ENCODE peak calls at places on chromosomes 16 and 17, in seven cellular contexts. W is CD8-positive, alpha-beta T cell; A is GM23248; X is lower lobe of right lung; T is bronchial epithelial cell; E is iPS DF 6.9; N is tibial artery. V is an unnamed sample. For H3K27me3, the result is how much of the 10 kb centered on the place peaks cover.

GRCh38 chr17:29131814-29132682 is 48.1 kb downstream of the MYO18A start:
- DNase-seq in X (no peak), A (peak), E (no peak), N (peak), W (no peak), T (no peak), V (peak)

GRCh38 chr17:45440161-45440859 is 7.6 kb upstream of the ARHGAP27 start:
- DNase-seq in T (peak), A (peak), E (no peak), N (no peak), W (no peak), X (no peak), V (no peak)

GRCh38 chr16:87897563-87898505 is 28.5 kb upstream of the SLC7A5 start:
- DNase-seq in A (no peak), T (no peak), W (no peak), E (no peak), N (no peak), X (no peak), V (no peak)

GRCh38 chr17:44779211-44780025 is 20.6 kb downstream of the ADAM11 start:
- DNase-seq in E (no peak), N (peak), W (peak), X (peak), A (peak), T (peak), V (peak)

GRCh38 chr16:68091604-68092261 is 6.6 kb downstream of the NFATC3 start:
- DNase-seq in E (no peak), X (no peak), A (peak), W (no peak), T (peak), N (no peak), V (no peak)

GRCh38 chr16:80974649-80975376 is 31.9 kb downstream of the CMC2 start:
- DNase-seq in E (no peak), T (peak), A (peak), X (no peak), N (no peak), W (no peak), V (no peak)

GRCh38 chr17:36657763-36658490 is 56.5 kb downstream of the MRM1 start:
- DNase-seq in E (no peak), X (no peak), N (peak), A (peak), T (no peak), W (no peak), V (no peak)

GRCh38 chr16:75576384-75576811 is 10.2 kb downstream of the GABARAPL2 start:
- DNase-seq in E (no peak), A (no peak), T (no peak), N (no peak), W (no peak), X (no peak), V (no peak)

GRCh38 chr17:16442594-16443389 is 27.4 kb downstream of the TRPV2 start:
- DNase-seq in A (no peak), E (no peak), T (no peak), W (no peak), X (no peak), N (no peak), V (no peak)

GRCh38 chr16:72952404-72953301 is 95.3 kb downstream of the ZFHX3 start:
- DNase-seq in X (no peak), A (peak), N (no peak), T (no peak), E (no peak), W (no peak), V (no peak)

GRCh38 chr17:773467-774319 is 8.4 kb downstream of the GLOD4 start:
- DNase-seq in E (no peak), A (no peak), X (no peak), N (no peak), T (no peak), W (no peak), V (peak)

GRCh38 chr17:66734544-66734943 is 100.4 kb upstream of the CACNG5 start:
- DNase-seq in T (no peak), W (no peak), N (no peak), E (no peak), A (no peak), X (no peak), V (no peak)

GRCh38 chr17:14107889-14108288 is 38.6 kb downstream of the COX10 start:
- DNase-seq in X (no peak), W (no peak), A (peak), N (no peak), E (no peak), T (no peak), V (no peak)

GRCh38 chr17:6429266-6429665 is 5.7 kb downstream of the AIPL1 start:
- DNase-seq in W (no peak), N (no peak), T (no peak), X (no peak), E (no peak), A (no peak), V (no peak)

GRCh38 chr17:50272711-50273653 is 1.3 kb upstream of the TMEM92 start:
- DNase-seq in E (no peak), N (peak), W (no peak), T (no peak), X (peak), A (peak), V (peak)

GRCh38 chr17:82687375-82687861 is 11.1 kb downstream of the RAB40B start:
- DNase-seq in E (no peak), T (peak), N (no peak), W (no peak), A (no peak), X (no peak), V (no peak)

GRCh38 chr16:56732832-56733231 is 2.9 kb downstream of the NUP93 start:
- DNase-seq in E (no peak), T (no peak), W (no peak), X (no peak), N (no peak), A (no peak), V (no peak)

GRCh38 chr17:39738568-39738901 is 797 bp downstream of the GRB7 start:
- DNase-seq in T (peak), E (no peak), W (no peak), N (no peak), X (no peak), A (no peak), V (no peak)

GRCh38 chr17:80242505-80242904 is 18.1 kb upstream of the RNF213 start:
- DNase-seq in E (no peak), A (no peak), X (peak), N (no peak), T (no peak), W (no peak), V (no peak)

GRCh38 chr17:78132767-78133178 is 2.2 kb downstream of the TMC8 start:
- DNase-seq in N (no peak), E (no peak), W (no peak), A (no peak), T (no peak), X (no peak), V (no peak)

GRCh38 chr16:86075839-86076440 is 177.0 kb downstream of the IRF8 start:
- DNase-seq in N (no peak), X (no peak), T (no peak), A (no peak), E (no peak), W (no peak), V (peak)

DNA sequence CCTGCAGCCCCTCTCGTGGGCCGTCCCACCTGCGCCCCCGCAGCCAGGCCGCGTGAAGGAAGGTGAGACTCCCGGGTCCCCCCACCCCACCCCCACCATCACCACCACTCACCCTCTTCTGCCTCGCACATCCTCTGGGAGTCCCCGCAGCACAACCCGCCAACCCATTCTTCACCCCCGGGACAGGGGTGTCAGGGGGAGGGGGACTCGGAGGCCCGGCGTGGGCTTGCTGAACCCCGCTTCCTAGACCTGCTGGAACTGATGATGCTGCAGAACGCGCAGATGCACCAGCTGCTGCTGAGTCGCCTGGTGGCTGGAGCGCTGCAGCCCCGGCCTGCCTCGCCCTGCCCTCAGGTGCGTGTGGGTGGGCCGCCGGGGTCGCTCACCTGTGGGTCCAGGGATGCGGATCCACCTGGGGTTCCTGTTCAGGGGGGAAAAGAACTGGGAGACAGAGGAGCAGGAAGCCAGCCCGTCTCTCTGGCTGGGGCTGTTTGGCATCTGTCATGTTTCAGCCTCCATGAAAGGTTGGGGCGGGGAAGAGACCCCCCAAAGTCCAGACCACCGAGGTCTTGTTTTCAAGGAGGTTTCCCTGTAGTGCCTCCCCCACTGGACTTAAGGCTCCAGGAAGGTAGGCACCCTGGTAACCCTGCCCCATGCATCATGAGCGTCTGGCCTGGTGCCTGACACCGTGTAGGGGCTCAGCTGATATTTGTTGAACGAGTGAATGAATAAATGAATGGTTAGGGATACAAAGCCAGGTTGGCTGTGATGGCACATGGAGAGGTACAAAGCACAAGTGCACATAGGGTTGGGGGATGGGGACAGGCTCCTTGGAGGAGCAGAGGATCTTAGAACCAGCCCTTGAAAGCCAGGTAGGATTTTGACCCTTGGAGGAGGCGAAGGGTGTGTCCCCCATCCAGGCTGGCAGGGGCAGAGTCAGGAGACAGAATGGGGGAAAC is 849 bp downstream of the PRR29 start:
- DNase-seq in W (no peak), E (no peak), X (peak), T (no peak), A (no peak), N (no peak), V (peak)
- H3K27me3 ChIP-seq in W (under half), E (under half), X (under half), T (under half), A (under half), N (under half), V (under half)

GRCh38 chr16:47063011-47063724 is 80.6 kb downstream of the NETO2 start:
- DNase-seq in X (no peak), E (no peak), N (no peak), W (no peak), A (no peak), T (no peak), V (no peak)
- H3K27me3 ChIP-seq in X (under half), E (under half), N (under half), W (under half), A (under half), T (under half), V (under half)

GRCh38 chr16:778909-779527 is 9.2 kb downstream of the RPUSD1 start:
- DNase-seq in T (no peak), X (no peak), E (no peak), A (no peak), N (no peak), W (no peak), V (no peak)
- H3K27me3 ChIP-seq in T (under half), X (half or more), E (under half), A (under half), N (under half), W (under half), V (under half)

DNA sequence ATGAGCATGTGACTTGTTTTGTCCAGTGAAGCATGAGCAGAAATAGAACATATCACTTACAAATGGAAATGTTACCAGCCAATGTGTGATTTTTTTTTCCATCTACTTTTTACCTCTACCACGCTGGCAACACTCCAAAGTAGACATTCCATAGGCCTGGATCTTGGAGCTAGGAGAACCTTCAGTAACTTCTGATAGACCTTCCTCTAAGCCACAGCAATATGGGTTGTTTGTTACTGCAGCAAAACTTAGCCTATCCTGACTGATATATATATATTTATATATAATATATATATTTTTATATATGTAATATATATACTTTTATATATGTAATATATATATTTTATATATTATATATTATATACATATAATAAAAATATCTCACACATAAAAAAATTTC is 284.4 kb upstream of the XYLT1 start:
- DNase-seq in X (no peak), T (no peak), A (no peak), N (no peak), W (no peak), E (no peak), V (no peak)
- H3K27me3 ChIP-seq in X (under half), T (under half), A (under half), N (under half), W (under half), E (under half), V (under half)

V was measured in aorta.